ENCODE peak calls at places on chromosomes 11 and 22, in four cellular contexts. H is mammary epithelial cell, J is aorta, M is Panc1. F is an unnamed sample. For H3K4me1, the result is how much of the 10 kb centered on the place peaks cover.

GRCh38 chr11:119874660-119875238 is 145.7 kb upstream of the NECTIN1 start:
- DNase-seq in H (no peak), J (no peak), M (no peak), F (no peak)

GRCh38 chr11:61709572-61709971 is 29.4 kb downstream of the DAGLA start:
- DNase-seq in H (no peak), J (no peak), M (no peak), F (no peak)

GRCh38 chr11:107591446-107592236 is 694 bp downstream of the ELMOD1 start:
- DNase-seq in H (peak), J (peak), M (no peak), F (no peak)

GRCh38 chr11:118287006-118287405 is 17.5 kb upstream of the CD3E start:
- DNase-seq in H (peak), J (no peak), M (no peak), F (no peak)

GRCh38 chr11:95230054-95231034 is 658 bp downstream of the SESN3 start:
- DNase-seq in H (peak), J (no peak), M (no peak), F (no peak)

GRCh38 chr22:31139866-31140716 is at the start of gene PLA2G3:
- DNase-seq in H (no peak), J (peak), M (no peak), F (no peak)

GRCh38 chr11:62125881-62126280 is 2.1 kb downstream of the INCENP start:
- DNase-seq in H (peak), J (peak), M (no peak), F (no peak)

GRCh38 chr11:131908316-131908715 is 537.9 kb downstream of the NTM start:
- DNase-seq in H (no peak), J (no peak), M (no peak), F (no peak)

GRCh38 chr11:44561275-44561781 is 4.1 kb upstream of the CD82 start:
- DNase-seq in H (peak), J (peak), M (no peak), F (peak)

GRCh38 chr11:45209904-45210699 is 63.7 kb downstream of the PRDM11 start:
- DNase-seq in H (no peak), J (peak), M (no peak), F (no peak)

GRCh38 chr11:66600924-66601233 is 7.9 kb downstream of the CCS start:
- DNase-seq in H (no peak), J (no peak), M (no peak), F (no peak)

GRCh38 chr11:105861225-105861624 is 160.8 kb downstream of the MSANTD4 start:
- DNase-seq in H (no peak), J (no peak), M (peak), F (no peak)

GRCh38 chr11:9758676-9759518 is 95.0 kb downstream of the SWAP70 start:
- DNase-seq in H (peak), J (peak), M (peak), F (no peak)

GRCh38 chr11:12824281-12825041 is 150.2 kb downstream of the TEAD1 start:
- DNase-seq in H (no peak), J (no peak), M (no peak), F (no peak)

GRCh38 chr11:125960771-125961170 is 14.9 kb downstream of the VSIG10L2 start:
- DNase-seq in H (no peak), J (no peak), M (no peak), F (no peak)

GRCh38 chr22:47017245-47017644 is 254.8 kb downstream of the TBC1D22A start:
- DNase-seq in H (no peak), J (peak), M (no peak), F (no peak)

GRCh38 chr11:105236631-105237030 is 97.1 kb upstream of the CARD18 start:
- DNase-seq in H (no peak), J (no peak), M (no peak), F (no peak)

GRCh38 chr22:26692215-26692614 is 34.8 kb downstream of the MIAT start:
- DNase-seq in H (no peak), J (no peak), M (no peak), F (no peak)

DNA sequence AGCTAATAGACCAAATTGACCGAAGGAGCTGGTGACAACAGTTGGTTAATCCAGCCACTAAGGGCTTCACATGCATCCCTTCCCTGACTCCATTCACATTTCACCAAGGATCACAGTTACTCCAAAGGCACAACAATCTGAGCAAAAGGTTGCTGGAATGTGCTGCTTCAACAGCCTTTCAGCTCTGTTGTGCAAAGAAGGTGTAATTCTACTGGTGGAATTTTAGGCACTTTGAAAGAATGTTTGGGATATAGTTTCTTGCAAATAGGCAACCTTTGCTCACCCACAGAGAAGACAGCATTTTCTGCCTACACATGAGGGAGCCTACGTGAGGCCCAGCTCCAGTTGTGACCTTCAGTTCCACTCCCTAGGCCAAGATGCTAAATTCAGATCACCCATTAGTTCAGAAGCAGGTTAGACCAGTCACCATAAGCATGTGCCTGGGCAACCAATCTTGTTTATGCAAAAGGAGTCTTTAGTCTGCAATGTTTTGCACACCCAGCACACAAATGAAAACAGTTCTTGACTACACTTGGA is 21.6 kb upstream of the FCHSD2 start:
- DNase-seq in H (no peak), J (peak), M (no peak), F (no peak)
- H3K4me1 ChIP-seq in H (under half), J (under half), M (under half), F (under half)

DNA sequence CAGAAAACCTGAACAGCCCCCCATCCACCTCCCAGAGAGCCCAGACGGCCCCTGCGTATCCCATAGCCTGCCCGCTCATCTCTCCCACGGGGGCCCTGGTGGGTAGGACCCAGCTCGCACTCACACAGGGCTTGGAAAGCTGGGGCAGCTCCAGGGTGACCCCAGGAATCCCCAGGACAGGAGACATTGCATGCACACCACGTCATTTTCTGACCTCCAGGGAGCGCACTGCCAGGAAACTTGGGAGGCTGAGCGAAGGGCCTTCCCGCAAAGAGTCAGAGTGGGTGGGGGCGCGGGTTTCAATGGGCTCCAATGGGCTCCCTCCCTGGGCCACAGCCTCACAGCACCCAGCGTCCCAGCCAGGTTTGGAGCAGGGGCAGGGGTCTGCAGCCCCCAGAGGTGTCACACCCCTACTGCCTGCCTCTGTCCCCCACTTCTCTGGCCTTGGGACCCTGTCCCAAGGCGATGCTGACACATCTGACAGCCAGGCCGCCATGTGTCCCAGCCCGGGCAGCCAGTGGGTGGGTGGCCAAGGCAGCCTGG is 8.2 kb upstream of the SYT8 start:
- DNase-seq in H (peak), J (peak), M (no peak), F (no peak)
- H3K27ac ChIP-seq in H (peak), J (peak), M (peak), F (peak)

GRCh38 chr11:76792505-76793264 is 9.5 kb downstream of the TSKU start:
- DNase-seq in H (no peak), J (no peak), M (no peak), F (peak)

GRCh38 chr11:76793834-76794291 is 10.7 kb downstream of the TSKU start:
- DNase-seq in H (no peak), J (no peak), M (no peak), F (peak)

GRCh38 chr11:76790251-76790650 is 7.1 kb downstream of the TSKU start:
- DNase-seq in H (no peak), J (no peak), M (no peak), F (peak)

GRCh38 chr11:76793391-76793811 is 10.2 kb downstream of the TSKU start:
- DNase-seq in H (no peak), J (no peak), M (no peak), F (peak)

DNA sequence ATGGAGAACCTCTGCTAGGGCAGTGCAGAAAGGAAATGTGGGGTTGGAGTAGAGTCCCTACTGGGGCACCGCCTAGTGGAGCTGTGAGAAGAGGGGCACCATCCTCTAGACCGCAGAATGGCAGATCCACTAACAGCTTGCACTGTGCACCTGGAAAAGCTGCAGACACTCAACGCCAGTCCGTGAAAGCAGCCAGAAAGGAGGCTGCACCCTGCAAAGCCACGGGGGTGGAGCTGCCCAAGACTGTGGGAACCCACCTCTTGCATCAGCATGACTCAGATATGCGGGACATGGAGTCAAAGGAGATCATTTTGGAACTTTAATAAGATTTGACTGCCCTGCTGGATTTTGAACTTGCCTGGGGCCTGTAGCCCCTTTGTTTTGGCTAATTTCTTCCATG is 8.7 kb downstream of the TSKU start:
- DNase-seq in H (peak), J (no peak), M (no peak), F (peak)
- H3K4me1 ChIP-seq in H (half or more), J (under half), M (under half), F (half or more)

GRCh38 chr22:40958329-40958728 is 7.2 kb downstream of the RBX1 start:
- DNase-seq in H (no peak), J (no peak), M (no peak), F (no peak)
- H3K27ac ChIP-seq in H (no peak), J (no peak), M (no peak), F (no peak)

GRCh38 chr11:15180212-15180814 is 65.6 kb downstream of the INSC start:
- DNase-seq in H (no peak), J (no peak), M (no peak), F (no peak)
- H3K4me1 ChIP-seq in H (under half), J (under half), M (under half), F (under half)

GRCh38 chr11:103108933-103109817 is at the start of gene DYNC2H1:
- DNase-seq in H (peak), J (peak), M (peak), F (peak)
- H3K27ac ChIP-seq in H (peak), J (no peak), M (peak), F (peak)

GRCh38 chr22:37267128-37267587 is 15.2 kb upstream of the CYTH4 start:
- DNase-seq in H (no peak), J (peak), M (no peak), F (peak)

GRCh38 chr22:37270928-37271650 is 11.2 kb upstream of the CYTH4 start:
- DNase-seq in H (no peak), J (peak), M (no peak), F (no peak)

GRCh38 chr22:37269930-37270678 is 12.2 kb upstream of the CYTH4 start:
- DNase-seq in H (no peak), J (no peak), M (no peak), F (no peak)

GRCh38 chr22:37266581-37267127 is 15.7 kb upstream of the CYTH4 start:
- DNase-seq in H (no peak), J (peak), M (no peak), F (no peak)

GRCh38 chr22:37267661-37268413 is 14.5 kb upstream of the CYTH4 start:
- DNase-seq in H (no peak), J (peak), M (no peak), F (no peak)
- H3K4me1 ChIP-seq in H (under half), J (under half), M (under half), F (under half)

GRCh38 chr22:32621656-32622003 is 147.0 kb downstream of the FBXO7 start:
- DNase-seq in H (no peak), J (no peak), M (no peak), F (no peak)
- H3K27ac ChIP-seq in H (no peak), J (no peak), M (no peak), F (no peak)

GRCh38 chr22:50425179-50425916 is 49.5 kb downstream of the SBF1 start:
- DNase-seq in H (no peak), J (no peak), M (no peak), F (no peak)
- H3K4me1 ChIP-seq in H (under half), J (under half), M (under half), F (under half)